ENCODE peak calls at places on chromosome 14, in seven cellular contexts. V is lower lobe of right lung, F is tibial nerve, Q is fibroblast of lung, K is AG04450, D is HFF-Myc, C is ovary. R is an unnamed sample.
A peak's percentile ranks its signal among the peaks of the same experiment; 100 is the strongest.

GRCh38 chr14:103058209-103059055 is 1.1 kb upstream of the CDC42BPB start:
- DNase-seq in D (no peak), Q (peak; percentile 14), K (no peak), C (peak; percentile 30), F (no peak), V (no peak), R (no peak)

GRCh38 chr14:75126121-75126544 is 715 bp downstream of the NEK9 start:
- DNase-seq in D (no peak), K (no peak), F (no peak), Q (peak; percentile 2), C (no peak), V (no peak), R (no peak)

GRCh38 chr14:91143862-91144261 is 30.0 kb downstream of the DGLUCY start:
- DNase-seq in F (no peak), Q (peak; percentile 22), V (peak; percentile 60), D (no peak), K (no peak), C (no peak), R (no peak)

GRCh38 chr14:80117876-80118275 is 93.4 kb downstream of the DIO2 start:
- DNase-seq in D (no peak), Q (no peak), C (no peak), K (no peak), V (no peak), F (no peak), R (no peak)

GRCh38 chr14:30389134-30389900 is 169.6 kb upstream of the G2E3 start:
- DNase-seq in F (no peak), Q (no peak), V (no peak), D (no peak), C (no peak), K (no peak), R (peak; percentile 64)

GRCh38 chr14:55780156-55780946 is 200.3 kb downstream of the KTN1 start:
- DNase-seq in F (peak; percentile 61), Q (peak; percentile 36), K (no peak), V (peak; percentile 53), C (no peak), D (no peak), R (peak; percentile 87)

GRCh38 chr14:89672636-89673279 is 255.7 kb upstream of the FOXN3 start:
- DNase-seq in D (no peak), K (no peak), F (no peak), C (no peak), Q (no peak), V (no peak), R (peak; percentile 5)

GRCh38 chr14:100871234-100872186 is 32.0 kb downstream of the RTL1 start:
- DNase-seq in V (peak; percentile 16), D (no peak), C (peak; percentile 16), K (no peak), Q (peak; percentile 7), F (no peak), R (no peak)

GRCh38 chr14:95137804-95138167 is 19.5 kb downstream of the DICER1 start:
- DNase-seq in C (no peak), V (no peak), D (no peak), Q (no peak), F (no peak), K (no peak), R (no peak)

GRCh38 chr14:49250517-49250916 is 335.7 kb downstream of the RPS29 start:
- DNase-seq in K (no peak), C (no peak), D (no peak), Q (no peak), F (no peak), V (no peak), R (no peak)

GRCh38 chr14:90691627-90692026 is 124.6 kb downstream of the TTC7B start:
- DNase-seq in C (no peak), V (no peak), K (no peak), F (no peak), D (no peak), Q (peak; percentile 51), R (no peak)

GRCh38 chr14:65359503-65359902 is 53.0 kb upstream of the FUT8 start:
- DNase-seq in C (no peak), V (no peak), K (no peak), D (no peak), F (no peak), Q (peak; percentile 78), R (no peak)

GRCh38 chr14:90534091-90534837 is 137.4 kb downstream of the CALM1 start:
- DNase-seq in V (peak; percentile 55), C (no peak), Q (no peak), K (no peak), D (no peak), F (no peak), R (no peak)

GRCh38 chr14:81198651-81199050 is 22.1 kb downstream of the GTF2A1 start:
- DNase-seq in K (no peak), D (no peak), V (no peak), F (no peak), Q (no peak), C (no peak), R (no peak)

GRCh38 chr14:100313464-100314230 is 7.4 kb upstream of the SLC25A29 start:
- DNase-seq in D (no peak), Q (no peak), K (no peak), V (no peak), C (no peak), F (no peak), R (no peak)

GRCh38 chr14:58747181-58747580 is 109.4 kb downstream of the DACT1 start:
- DNase-seq in K (peak; percentile 49), Q (peak; percentile 98), D (no peak), V (peak; percentile 77), F (peak; percentile 51), C (no peak), R (no peak)

GRCh38 chr14:96143906-96144305 is 60.7 kb upstream of the BDKRB2 start:
- DNase-seq in V (no peak), D (no peak), K (no peak), C (no peak), Q (no peak), F (no peak), R (no peak)

GRCh38 chr14:95250936-95251335 is 68.8 kb downstream of the CLMN start:
- DNase-seq in V (no peak), C (no peak), F (no peak), D (no peak), Q (no peak), K (no peak), R (no peak)

GRCh38 chr14:100109594-100109955 is 44.4 kb downstream of the EVL start:
- DNase-seq in F (no peak), V (no peak), C (no peak), K (no peak), Q (no peak), D (no peak), R (no peak)

GRCh38 chr14:101018561-101019290 is 115.2 kb upstream of the RTL1 start:
- DNase-seq in V (no peak), D (no peak), Q (no peak), C (peak; percentile 18), K (no peak), F (no peak), R (no peak)

DNA sequence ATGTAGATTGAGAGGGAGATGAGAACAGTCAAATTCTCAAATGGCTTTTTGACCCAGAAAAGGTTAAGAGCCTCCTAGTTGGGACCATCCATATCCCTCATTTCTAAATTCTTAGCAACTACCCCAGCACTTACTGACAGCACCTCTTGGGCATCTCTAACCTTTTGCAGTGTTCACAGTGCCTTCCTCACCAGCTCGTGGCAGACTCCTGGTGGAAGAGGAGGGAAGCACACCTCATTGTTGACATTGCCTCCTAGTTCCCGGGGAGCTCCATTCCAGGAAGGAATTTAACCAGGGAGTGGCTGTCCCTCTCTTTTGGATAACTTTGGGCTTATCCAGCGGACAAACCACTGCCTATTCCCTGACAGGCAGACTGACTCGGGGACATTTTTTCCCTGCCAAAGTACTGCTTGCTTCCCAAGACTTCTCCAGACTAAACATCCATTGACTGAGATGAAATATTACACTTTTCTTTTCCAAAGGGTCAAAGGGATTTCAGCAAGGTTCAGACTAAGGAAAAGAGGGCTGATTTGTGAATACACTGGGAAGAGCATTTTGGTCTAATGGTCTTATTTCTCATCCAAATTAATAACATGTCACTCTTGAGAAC is 9.0 kb upstream of the OR6J1 start:
- DNase-seq in K (peak; percentile 57), C (peak; percentile 24), Q (peak; percentile 84), D (peak; percentile 67), V (peak; percentile 55), F (peak; percentile 23), R (peak; percentile 34)
- TF ChIP-seq CTCF in K (peak; percentile 98), C (peak; percentile 18), Q (peak; percentile 98), D (peak; percentile 93), V (peak; percentile 85), F (peak; percentile 78), R (peak; percentile 98)

GRCh38 chr14:41749425-41749824 is 142.7 kb downstream of the LRFN5 start:
- DNase-seq in V (no peak), C (no peak), Q (peak; percentile 40), F (no peak), D (no peak), K (no peak), R (no peak)
- H3K4me3 ChIP-seq in V (peak overlapping the region; percentile 32), C (no peak overlapping the region), Q (peak overlapping the region; percentile 30), F (peak overlapping the region; percentile 37), D (no peak overlapping the region), K (no peak overlapping the region), R (no peak overlapping the region)

GRCh38 chr14:104066279-104066678 is 19.2 kb upstream of the ASPG start:
- DNase-seq in V (no peak), K (no peak), D (no peak), Q (no peak), F (no peak), C (no peak), R (no peak)

GRCh38 chr14:104066719-104067118 is 18.8 kb upstream of the ASPG start:
- DNase-seq in C (no peak), V (no peak), Q (no peak), K (no peak), D (no peak), F (no peak), R (no peak)

GRCh38 chr14:104072586-104072985 is 12.9 kb upstream of the ASPG start:
- DNase-seq in C (no peak), K (no peak), V (no peak), D (no peak), Q (no peak), F (no peak), R (no peak)

GRCh38 chr14:104073764-104074163 is 11.7 kb upstream of the ASPG start:
- DNase-seq in V (no peak), C (no peak), D (no peak), Q (no peak), K (no peak), F (no peak), R (no peak)

DNA sequence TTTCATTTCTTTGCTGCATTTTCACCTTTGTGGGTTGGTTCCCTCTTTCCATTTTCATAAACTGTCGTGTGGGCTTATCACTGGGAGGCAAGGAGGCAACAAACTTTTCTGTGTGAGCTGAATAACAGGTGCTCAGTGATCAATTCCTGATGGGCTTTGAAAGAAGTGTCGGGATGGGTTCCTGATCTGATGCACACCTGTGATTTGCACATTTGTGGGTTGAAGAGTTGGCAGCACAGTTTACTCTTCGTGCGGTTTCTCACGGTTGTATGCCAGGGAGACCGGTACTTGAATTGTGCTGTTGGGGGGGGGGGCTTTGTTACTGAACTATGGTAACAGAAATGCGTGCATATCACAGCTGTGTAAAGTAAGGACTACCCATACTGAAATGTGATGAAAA is 16.0 kb upstream of the ASPG start:
- DNase-seq in D (no peak), V (no peak), C (no peak), Q (no peak), F (no peak), K (no peak), R (no peak)
- TF ChIP-seq CTCF in D (no peak), V (no peak), C (no peak), Q (no peak), F (no peak), K (no peak), R (no peak)

DNA sequence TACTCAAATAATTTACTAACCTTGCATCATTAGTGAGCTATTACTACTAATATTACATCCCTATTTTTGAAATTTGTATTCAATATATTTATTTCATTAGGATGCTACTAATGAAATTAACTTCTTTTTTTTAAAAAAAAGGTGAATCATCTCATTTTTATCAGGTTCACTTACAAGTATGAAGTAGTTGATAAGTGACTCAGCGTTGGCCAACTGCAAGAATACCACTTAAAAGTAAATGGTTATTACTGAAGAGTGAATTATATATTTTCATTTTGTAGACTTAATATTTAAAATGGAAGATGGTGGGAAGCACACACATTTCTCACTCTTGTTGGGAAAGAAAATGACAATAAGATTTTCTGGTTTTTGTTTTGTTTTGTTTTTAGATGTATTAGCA is 19.6 kb downstream of the OR4N2 start:
- DNase-seq in K (no peak), V (no peak), F (no peak), Q (no peak), D (no peak), C (no peak), R (no peak)
- H3K4me3 ChIP-seq in K (no peak overlapping the region), V (no peak overlapping the region), F (no peak overlapping the region), Q (no peak overlapping the region), D (no peak overlapping the region), C (no peak overlapping the region), R (no peak overlapping the region)

R was measured in retinal pigment epithelial cell.